ENCODE peak calls at places on chromosome 1, in four cellular contexts. One of them, this sample, is unnamed.

GRCh38 chr1:20428841-20429240 is 57.2 kb downstream of the CAMK2N1 start:
- DNase-seq in OCI-LY7: no peak
- DNase-seq in lower lobe of right lung: no peak
- DNase-seq in pancreas: no peak
- DNase-seq in this sample: no peak

GRCh38 chr1:212218911-212219310 is 66.3 kb upstream of the PPP2R5A start:
- DNase-seq in pancreas: no peak
- DNase-seq in lower lobe of right lung: no peak
- DNase-seq in OCI-LY7: peak; percentile 36
- DNase-seq in this sample: no peak

GRCh38 chr1:9996624-9997582 is at the start of gene RBP7:
- DNase-seq in lower lobe of right lung: peak; percentile 68
- DNase-seq in pancreas: peak; percentile 30
- DNase-seq in OCI-LY7: no peak
- DNase-seq in this sample: no peak

GRCh38 chr1:184157396-184157747 is 105.8 kb downstream of the TSEN15 start:
- DNase-seq in OCI-LY7: no peak
- DNase-seq in lower lobe of right lung: no peak
- DNase-seq in pancreas: no peak
- DNase-seq in this sample: no peak

GRCh38 chr1:234139966-234140365 is 233.3 kb upstream of the COA6 start:
- DNase-seq in lower lobe of right lung: no peak
- DNase-seq in pancreas: no peak
- DNase-seq in OCI-LY7: no peak
- DNase-seq in this sample: no peak

GRCh38 chr1:244868484-244869363 is 4.4 kb upstream of the HNRNPU start:
- DNase-seq in lower lobe of right lung: no peak
- DNase-seq in pancreas: no peak
- DNase-seq in OCI-LY7: no peak
- DNase-seq in this sample: no peak

GRCh38 chr1:168613038-168613451 is 36.6 kb downstream of the XCL1 start:
- DNase-seq in pancreas: no peak
- DNase-seq in OCI-LY7: no peak
- DNase-seq in lower lobe of right lung: no peak
- DNase-seq in this sample: no peak

GRCh38 chr1:228208831-228209524 is 1.1 kb downstream of the OBSCN start:
- DNase-seq in lower lobe of right lung: no peak
- DNase-seq in pancreas: no peak
- DNase-seq in OCI-LY7: no peak
- DNase-seq in this sample: peak; percentile 1

GRCh38 chr1:168987330-168987729 is 119.2 kb upstream of the ATP1B1 start:
- DNase-seq in pancreas: no peak
- DNase-seq in OCI-LY7: no peak
- DNase-seq in lower lobe of right lung: no peak
- DNase-seq in this sample: no peak

GRCh38 chr1:230010618-230011332 is 56.3 kb upstream of the GALNT2 start:
- DNase-seq in lower lobe of right lung: no peak
- DNase-seq in pancreas: no peak
- DNase-seq in OCI-LY7: no peak
- DNase-seq in this sample: no peak

GRCh38 chr1:163066686-163067085 is 2.5 kb upstream of the RGS4 start:
- DNase-seq in pancreas: no peak
- DNase-seq in lower lobe of right lung: no peak
- DNase-seq in OCI-LY7: no peak
- DNase-seq in this sample: no peak

GRCh38 chr1:163068716-163069115 is 445 bp upstream of the RGS4 start:
- DNase-seq in lower lobe of right lung: no peak
- DNase-seq in OCI-LY7: no peak
- DNase-seq in pancreas: no peak
- DNase-seq in this sample: no peak

GRCh38 chr1:163069655-163070277 is 605 bp downstream of the RGS4 start:
- DNase-seq in OCI-LY7: no peak
- DNase-seq in pancreas: no peak
- DNase-seq in lower lobe of right lung: no peak
- DNase-seq in this sample: no peak

GRCh38 chr1:163071381-163072255 is 2.5 kb downstream of the RGS4 start:
- DNase-seq in pancreas: peak; percentile 30
- DNase-seq in OCI-LY7: peak; percentile 43
- DNase-seq in lower lobe of right lung: no peak
- DNase-seq in this sample: no peak

DNA sequence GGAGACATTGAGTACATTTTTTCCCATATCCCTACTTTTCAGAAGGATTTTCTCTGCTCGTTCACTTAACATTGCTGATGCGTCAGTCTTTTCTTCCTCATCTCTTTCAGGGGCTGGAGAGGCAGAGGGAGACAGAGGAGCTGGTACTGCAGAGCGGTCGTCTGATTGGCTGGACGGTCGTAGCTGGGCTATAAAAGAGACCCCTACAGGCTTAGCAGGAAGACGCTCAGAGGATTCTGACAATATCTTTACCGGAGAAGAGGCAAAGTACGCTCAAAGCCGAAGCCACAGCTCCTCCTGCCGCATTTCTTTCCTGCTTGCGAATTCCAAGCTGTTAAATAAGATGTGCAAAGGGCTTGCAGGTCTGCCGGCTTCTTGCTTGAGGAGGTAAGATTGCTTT is at the start of gene RGS4:
- DNase-seq in pancreas: no peak
- DNase-seq in lower lobe of right lung: no peak
- DNase-seq in OCI-LY7: no peak
- DNase-seq in this sample: no peak
- TF ChIP-seq CTCF in pancreas: no peak
- TF ChIP-seq CTCF in lower lobe of right lung: no peak
- TF ChIP-seq CTCF in OCI-LY7: no peak
- TF ChIP-seq CTCF in this sample: no peak

GRCh38 chr1:162213281-162213909 is 143.9 kb downstream of the NOS1AP start:
- DNase-seq in pancreas: peak; percentile 81
- DNase-seq in OCI-LY7: no peak
- DNase-seq in lower lobe of right lung: peak; percentile 67
- DNase-seq in this sample: peak; percentile 61

GRCh38 chr1:162214202-162214601 is 144.7 kb downstream of the NOS1AP start:
- DNase-seq in pancreas: no peak
- DNase-seq in OCI-LY7: no peak
- DNase-seq in lower lobe of right lung: no peak
- DNase-seq in this sample: no peak

GRCh38 chr1:162210171-162210570 is 140.7 kb downstream of the NOS1AP start:
- DNase-seq in pancreas: no peak
- DNase-seq in lower lobe of right lung: no peak
- DNase-seq in OCI-LY7: no peak
- DNase-seq in this sample: no peak

GRCh38 chr1:162215902-162216301 is 146.4 kb downstream of the NOS1AP start:
- DNase-seq in pancreas: no peak
- DNase-seq in lower lobe of right lung: no peak
- DNase-seq in OCI-LY7: no peak
- DNase-seq in this sample: no peak

GRCh38 chr1:162212713-162213112 is 143.2 kb downstream of the NOS1AP start:
- DNase-seq in OCI-LY7: no peak
- DNase-seq in lower lobe of right lung: no peak
- DNase-seq in pancreas: no peak
- DNase-seq in this sample: no peak
- H3K4me1 ChIP-seq in OCI-LY7: no peaks in the 10 kb centered on the region
- H3K4me1 ChIP-seq in lower lobe of right lung: peaks cover 10% of the 10 kb centered on the region
- H3K4me1 ChIP-seq in pancreas: peaks cover 14% of the 10 kb centered on the region
- H3K4me1 ChIP-seq in this sample: no peaks in the 10 kb centered on the region

GRCh38 chr1:154419620-154420020 is 14.5 kb downstream of the IL6R start:
- DNase-seq in pancreas: peak; percentile 90
- DNase-seq in lower lobe of right lung: peak; percentile 90
- DNase-seq in OCI-LY7: no peak
- DNase-seq in this sample: peak; percentile 70

GRCh38 chr1:154418062-154418897 is 13.1 kb downstream of the IL6R start:
- DNase-seq in OCI-LY7: no peak
- DNase-seq in lower lobe of right lung: peak; percentile 86
- DNase-seq in pancreas: peak; percentile 90
- DNase-seq in this sample: peak; percentile 94

GRCh38 chr1:154420172-154420571 is 15.0 kb downstream of the IL6R start:
- DNase-seq in pancreas: peak; percentile 86
- DNase-seq in lower lobe of right lung: peak; percentile 84
- DNase-seq in OCI-LY7: no peak
- DNase-seq in this sample: peak; percentile 66

GRCh38 chr1:154417338-154417608 is 12.1 kb downstream of the IL6R start:
- DNase-seq in OCI-LY7: no peak
- DNase-seq in lower lobe of right lung: no peak
- DNase-seq in pancreas: no peak
- DNase-seq in this sample: no peak

GRCh38 chr1:154418898-154419619 is 13.9 kb downstream of the IL6R start:
- DNase-seq in OCI-LY7: no peak
- DNase-seq in lower lobe of right lung: peak; percentile 16
- DNase-seq in pancreas: no peak
- DNase-seq in this sample: no peak
- TF ChIP-seq CTCF in OCI-LY7: no peak
- TF ChIP-seq CTCF in lower lobe of right lung: no peak
- TF ChIP-seq CTCF in pancreas: no peak
- TF ChIP-seq CTCF in this sample: no peak

DNA sequence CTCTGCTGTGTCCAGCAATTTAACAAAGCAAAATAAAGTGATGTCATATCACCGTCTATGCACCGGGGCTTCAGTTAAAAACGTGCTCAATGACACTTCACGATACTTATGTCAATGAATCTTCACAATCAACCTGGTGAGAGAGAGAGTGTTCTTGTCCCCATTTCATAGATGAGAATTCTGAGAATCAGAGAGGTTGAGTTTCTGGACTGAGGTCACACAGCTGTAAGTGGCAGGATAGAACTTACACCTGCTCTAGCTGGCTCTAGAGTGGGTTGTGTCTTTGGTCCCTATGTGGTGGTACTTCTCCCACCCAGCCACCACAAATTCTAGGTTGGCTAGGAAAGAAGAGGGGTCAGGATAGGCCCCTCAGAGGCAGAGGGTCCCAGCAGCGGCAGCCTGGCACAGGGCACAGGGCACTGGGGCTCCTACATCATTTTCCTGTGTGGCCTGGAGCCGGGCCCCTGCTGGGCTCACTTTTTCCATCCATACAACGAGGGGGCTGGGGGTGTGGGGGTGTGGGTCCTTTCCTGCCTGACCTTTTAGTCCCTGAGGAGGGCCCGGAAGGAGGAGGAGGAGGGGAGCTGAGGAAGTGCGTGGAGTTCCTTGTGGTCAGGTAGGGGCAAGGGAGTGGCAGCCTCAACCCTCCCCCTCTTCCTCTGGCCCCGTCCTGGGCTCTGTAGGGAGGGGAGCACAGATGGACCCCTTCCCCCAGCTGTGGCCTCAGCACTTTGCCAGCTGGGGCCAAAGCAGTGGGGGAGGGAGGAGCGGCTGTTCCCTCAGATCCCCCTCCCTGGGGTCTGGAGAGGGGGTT is 5.4 kb downstream of the NTRK1 start:
- DNase-seq in OCI-LY7: no peak
- DNase-seq in pancreas: no peak
- DNase-seq in lower lobe of right lung: no peak
- DNase-seq in this sample: no peak
- H3K4me1 ChIP-seq in OCI-LY7: no peaks in the 10 kb centered on the region
- H3K4me1 ChIP-seq in pancreas: peaks cover under 1% of the 10 kb centered on the region
- H3K4me1 ChIP-seq in lower lobe of right lung: peaks cover 3% of the 10 kb centered on the region
- H3K4me1 ChIP-seq in this sample: peaks cover 3% of the 10 kb centered on the region

This sample was measured in Peyer's patch.